ENCODE peak calls at places on chromosome 1, in six cellular contexts. One of them, this sample, is unnamed.

GRCh38 chr1:205589618-205590456 is 42.0 kb downstream of the ELK4 start:
- DNase-seq in brain microvascular endothelial cell: no peak
- DNase-seq in stomach: no peak
- DNase-seq in AG04450: no peak
- DNase-seq in substantia nigra: no peak
- DNase-seq in heart right ventricle: no peak
- DNase-seq in this sample: no peak

GRCh38 chr1:220810179-220810653 is 23.5 kb downstream of the MTARC1 start:
- DNase-seq in substantia nigra: no peak
- DNase-seq in AG04450: peak; percentile 66
- DNase-seq in stomach: peak; percentile 70
- DNase-seq in brain microvascular endothelial cell: peak; percentile 70
- DNase-seq in heart right ventricle: peak; percentile 79
- DNase-seq in this sample: peak; percentile 87

GRCh38 chr1:23475134-23475628 is 8.8 kb downstream of the ASAP3 start:
- DNase-seq in heart right ventricle: no peak
- DNase-seq in AG04450: peak; percentile 90
- DNase-seq in substantia nigra: no peak
- DNase-seq in brain microvascular endothelial cell: peak; percentile 90
- DNase-seq in stomach: no peak
- DNase-seq in this sample: peak; percentile 28

GRCh38 chr1:12144236-12144635 is 22.6 kb upstream of the TNFRSF1B start:
- DNase-seq in AG04450: no peak
- DNase-seq in brain microvascular endothelial cell: no peak
- DNase-seq in heart right ventricle: no peak
- DNase-seq in substantia nigra: no peak
- DNase-seq in stomach: no peak
- DNase-seq in this sample: no peak

GRCh38 chr1:38466486-38466885 is 393.1 kb downstream of the RRAGC start:
- DNase-seq in heart right ventricle: no peak
- DNase-seq in stomach: no peak
- DNase-seq in substantia nigra: no peak
- DNase-seq in AG04450: no peak
- DNase-seq in brain microvascular endothelial cell: no peak
- DNase-seq in this sample: no peak

GRCh38 chr1:32201011-32201855 is 838 bp downstream of the CCDC28B start:
- DNase-seq in brain microvascular endothelial cell: peak; percentile 42
- DNase-seq in AG04450: no peak
- DNase-seq in substantia nigra: no peak
- DNase-seq in heart right ventricle: peak; percentile 70
- DNase-seq in stomach: peak; percentile 63
- DNase-seq in this sample: peak; percentile 76

GRCh38 chr1:184753608-184754478 is 815 bp downstream of the EDEM3 start:
- DNase-seq in stomach: peak; percentile 45
- DNase-seq in brain microvascular endothelial cell: peak; percentile 8
- DNase-seq in substantia nigra: no peak
- DNase-seq in heart right ventricle: peak; percentile 46
- DNase-seq in AG04450: peak; percentile 1
- DNase-seq in this sample: peak; percentile 56

GRCh38 chr1:40383095-40383487 is 9.6 kb downstream of the SMAP2 start:
- DNase-seq in brain microvascular endothelial cell: no peak
- DNase-seq in stomach: peak; percentile 52
- DNase-seq in heart right ventricle: no peak
- DNase-seq in substantia nigra: no peak
- DNase-seq in AG04450: no peak
- DNase-seq in this sample: peak; percentile 87

GRCh38 chr1:17932164-17932563 is 175.4 kb upstream of the IGSF21 start:
- DNase-seq in stomach: no peak
- DNase-seq in substantia nigra: no peak
- DNase-seq in brain microvascular endothelial cell: no peak
- DNase-seq in heart right ventricle: no peak
- DNase-seq in AG04450: no peak
- DNase-seq in this sample: no peak

GRCh38 chr1:231337472-231338269 is at the start of gene EXOC8:
- DNase-seq in substantia nigra: peak; percentile 96
- DNase-seq in stomach: peak; percentile 98
- DNase-seq in brain microvascular endothelial cell: peak; percentile 91
- DNase-seq in AG04450: peak; percentile 94
- DNase-seq in heart right ventricle: peak; percentile 98
- DNase-seq in this sample: peak; percentile 98

GRCh38 chr1:17575786-17576584 is 36.5 kb downstream of the ARHGEF10L start:
- DNase-seq in brain microvascular endothelial cell: no peak
- DNase-seq in stomach: no peak
- DNase-seq in AG04450: no peak
- DNase-seq in heart right ventricle: no peak
- DNase-seq in substantia nigra: no peak
- DNase-seq in this sample: no peak

GRCh38 chr1:3319874-3320245 is 134.6 kb upstream of the ARHGEF16 start:
- DNase-seq in heart right ventricle: no peak
- DNase-seq in brain microvascular endothelial cell: peak; percentile 73
- DNase-seq in substantia nigra: no peak
- DNase-seq in stomach: peak; percentile 75
- DNase-seq in AG04450: no peak
- DNase-seq in this sample: peak; percentile 67

GRCh38 chr1:11473635-11474034 is 5.3 kb upstream of the DISP3 start:
- DNase-seq in stomach: no peak
- DNase-seq in substantia nigra: no peak
- DNase-seq in brain microvascular endothelial cell: no peak
- DNase-seq in AG04450: no peak
- DNase-seq in heart right ventricle: no peak
- DNase-seq in this sample: peak; percentile 53

GRCh38 chr1:99557556-99558256 is 88.2 kb upstream of the PALMD start:
- DNase-seq in brain microvascular endothelial cell: peak; percentile 72
- DNase-seq in substantia nigra: no peak
- DNase-seq in stomach: no peak
- DNase-seq in AG04450: peak; percentile 44
- DNase-seq in heart right ventricle: no peak
- DNase-seq in this sample: no peak

GRCh38 chr1:38529337-38529860 is 330.2 kb downstream of the RRAGC start:
- DNase-seq in brain microvascular endothelial cell: no peak
- DNase-seq in AG04450: no peak
- DNase-seq in substantia nigra: no peak
- DNase-seq in heart right ventricle: no peak
- DNase-seq in stomach: no peak
- DNase-seq in this sample: no peak

GRCh38 chr1:200429221-200429751 is 19.4 kb upstream of the ZNF281 start:
- DNase-seq in heart right ventricle: no peak
- DNase-seq in AG04450: no peak
- DNase-seq in stomach: no peak
- DNase-seq in brain microvascular endothelial cell: peak; percentile 60
- DNase-seq in substantia nigra: no peak
- DNase-seq in this sample: no peak

GRCh38 chr1:6280761-6281451 is 20.0 kb upstream of the GPR153 start:
- DNase-seq in brain microvascular endothelial cell: no peak
- DNase-seq in substantia nigra: no peak
- DNase-seq in stomach: no peak
- DNase-seq in AG04450: no peak
- DNase-seq in heart right ventricle: no peak
- DNase-seq in this sample: no peak

GRCh38 chr1:63448741-63449140 is 74.3 kb downstream of the ITGB3BP start:
- DNase-seq in brain microvascular endothelial cell: no peak
- DNase-seq in stomach: no peak
- DNase-seq in substantia nigra: no peak
- DNase-seq in AG04450: no peak
- DNase-seq in heart right ventricle: no peak
- DNase-seq in this sample: no peak

GRCh38 chr1:1629430-1630190 is 2.4 kb upstream of the MMP23B start:
- DNase-seq in stomach: no peak
- DNase-seq in heart right ventricle: peak; percentile 38
- DNase-seq in brain microvascular endothelial cell: no peak
- DNase-seq in AG04450: no peak
- DNase-seq in substantia nigra: no peak
- DNase-seq in this sample: no peak

GRCh38 chr1:8333246-8333987 is 15.5 kb downstream of the SLC45A1 start:
- DNase-seq in heart right ventricle: no peak
- DNase-seq in AG04450: no peak
- DNase-seq in brain microvascular endothelial cell: no peak
- DNase-seq in substantia nigra: no peak
- DNase-seq in stomach: no peak
- DNase-seq in this sample: no peak
- H3K27ac ChIP-seq in heart right ventricle: no peak overlapping the region
- H3K27ac ChIP-seq in AG04450: no peak overlapping the region
- H3K27ac ChIP-seq in brain microvascular endothelial cell: no peak overlapping the region
- H3K27ac ChIP-seq in substantia nigra: no peak overlapping the region
- H3K27ac ChIP-seq in stomach: no peak overlapping the region
- H3K27ac ChIP-seq in this sample: no peak overlapping the region

GRCh38 chr1:43867946-43868740 is 65.5 kb upstream of the ARTN start:
- DNase-seq in AG04450: no peak
- DNase-seq in heart right ventricle: no peak
- DNase-seq in substantia nigra: no peak
- DNase-seq in brain microvascular endothelial cell: peak; percentile 20
- DNase-seq in stomach: no peak
- DNase-seq in this sample: no peak
- H3K27ac ChIP-seq in AG04450: peak overlapping the region; percentile 1
- H3K27ac ChIP-seq in heart right ventricle: peak overlapping the region; percentile 69
- H3K27ac ChIP-seq in substantia nigra: no peak overlapping the region
- H3K27ac ChIP-seq in brain microvascular endothelial cell: no peak overlapping the region
- H3K27ac ChIP-seq in stomach: peak overlapping the region; percentile 29
- H3K27ac ChIP-seq in this sample: peak overlapping the region; percentile 38

GRCh38 chr1:165484532-165484931 is 39.6 kb upstream of the RXRG start:
- DNase-seq in stomach: no peak
- DNase-seq in AG04450: no peak
- DNase-seq in substantia nigra: no peak
- DNase-seq in brain microvascular endothelial cell: no peak
- DNase-seq in heart right ventricle: no peak
- DNase-seq in this sample: no peak
- H3K27ac ChIP-seq in stomach: no peak overlapping the region
- H3K27ac ChIP-seq in AG04450: no peak overlapping the region
- H3K27ac ChIP-seq in substantia nigra: no peak overlapping the region
- H3K27ac ChIP-seq in brain microvascular endothelial cell: no peak overlapping the region
- H3K27ac ChIP-seq in heart right ventricle: peak overlapping the region; percentile 45
- H3K27ac ChIP-seq in this sample: no peak overlapping the region

GRCh38 chr1:180196436-180197003 is 33.5 kb upstream of the LHX4 start:
- DNase-seq in brain microvascular endothelial cell: no peak
- DNase-seq in AG04450: no peak
- DNase-seq in substantia nigra: no peak
- DNase-seq in heart right ventricle: no peak
- DNase-seq in stomach: no peak
- DNase-seq in this sample: no peak

GRCh38 chr1:180199018-180199417 is 31.0 kb upstream of the LHX4 start:
- DNase-seq in heart right ventricle: no peak
- DNase-seq in AG04450: no peak
- DNase-seq in substantia nigra: no peak
- DNase-seq in stomach: no peak
- DNase-seq in brain microvascular endothelial cell: no peak
- DNase-seq in this sample: no peak

GRCh38 chr1:180198186-180198585 is 31.9 kb upstream of the LHX4 start:
- DNase-seq in heart right ventricle: no peak
- DNase-seq in substantia nigra: no peak
- DNase-seq in brain microvascular endothelial cell: no peak
- DNase-seq in stomach: no peak
- DNase-seq in AG04450: no peak
- DNase-seq in this sample: peak; percentile 25

GRCh38 chr1:180197231-180197630 is 32.8 kb upstream of the LHX4 start:
- DNase-seq in heart right ventricle: no peak
- DNase-seq in brain microvascular endothelial cell: no peak
- DNase-seq in substantia nigra: no peak
- DNase-seq in stomach: no peak
- DNase-seq in AG04450: no peak
- DNase-seq in this sample: no peak

DNA sequence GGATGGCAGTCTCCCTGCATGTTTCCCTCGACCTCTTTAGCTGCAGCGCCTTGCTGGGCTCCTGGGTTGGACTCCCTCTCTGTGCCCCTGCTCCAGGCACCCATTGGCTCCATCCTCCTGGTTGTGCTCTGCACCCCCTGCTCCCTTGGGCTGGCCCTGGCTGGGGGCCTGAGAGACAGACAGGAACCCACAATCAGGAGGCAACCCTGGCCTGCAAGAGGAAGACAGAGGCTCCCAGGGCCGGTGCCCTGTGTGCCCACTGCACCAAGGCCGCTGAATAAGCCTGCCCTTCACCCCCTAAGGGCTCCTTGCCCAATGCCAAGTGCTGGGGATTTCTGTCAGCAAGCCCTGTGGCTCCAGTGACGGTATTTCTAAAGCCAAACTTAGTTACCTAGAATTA is 31.5 kb upstream of the LHX4 start:
- DNase-seq in stomach: no peak
- DNase-seq in substantia nigra: no peak
- DNase-seq in AG04450: no peak
- DNase-seq in heart right ventricle: no peak
- DNase-seq in brain microvascular endothelial cell: no peak
- DNase-seq in this sample: no peak
- H3K27ac ChIP-seq in stomach: no peak overlapping the region
- H3K27ac ChIP-seq in substantia nigra: no peak overlapping the region
- H3K27ac ChIP-seq in AG04450: no peak overlapping the region
- H3K27ac ChIP-seq in heart right ventricle: no peak overlapping the region
- H3K27ac ChIP-seq in brain microvascular endothelial cell: no peak overlapping the region
- H3K27ac ChIP-seq in this sample: no peak overlapping the region

GRCh38 chr1:153961421-153961820 is 1.9 kb downstream of the SLC39A1 start:
- DNase-seq in AG04450: no peak
- DNase-seq in heart right ventricle: no peak
- DNase-seq in brain microvascular endothelial cell: no peak
- DNase-seq in stomach: no peak
- DNase-seq in substantia nigra: no peak
- DNase-seq in this sample: no peak
- H3K27ac ChIP-seq in AG04450: no peak overlapping the region
- H3K27ac ChIP-seq in heart right ventricle: peak overlapping the region; percentile 96
- H3K27ac ChIP-seq in brain microvascular endothelial cell: no peak overlapping the region
- H3K27ac ChIP-seq in stomach: peak overlapping the region; percentile 98
- H3K27ac ChIP-seq in substantia nigra: no peak overlapping the region
- H3K27ac ChIP-seq in this sample: peak overlapping the region; percentile 10

GRCh38 chr1:119159963-119160362 is 19.5 kb upstream of the WARS2 start:
- DNase-seq in brain microvascular endothelial cell: no peak
- DNase-seq in AG04450: no peak
- DNase-seq in stomach: no peak
- DNase-seq in substantia nigra: no peak
- DNase-seq in heart right ventricle: no peak
- DNase-seq in this sample: no peak
- H3K27ac ChIP-seq in brain microvascular endothelial cell: no peak overlapping the region
- H3K27ac ChIP-seq in AG04450: no peak overlapping the region
- H3K27ac ChIP-seq in stomach: no peak overlapping the region
- H3K27ac ChIP-seq in substantia nigra: no peak overlapping the region
- H3K27ac ChIP-seq in heart right ventricle: peak overlapping the region; percentile 58
- H3K27ac ChIP-seq in this sample: no peak overlapping the region

This sample was measured in A673.